ENCODE peak calls at places on chromosomes 1 and 21, in seven cellular contexts. S is left ventricle myocardium inferior, Y is left lung, A is cardiac muscle cell, O is adrenal gland, T is small intestine, R is body of pancreas. E is an unnamed sample.
A peak's percentile ranks its signal among the peaks of the same experiment; 100 is the strongest.

GRCh38 chr1:109927908-109928307 is 17.3 kb downstream of the CSF1 start:
- DNase-seq in S (peak; percentile 76), Y (no peak), A (no peak), O (peak; percentile 73), T (peak; percentile 86), R (peak; percentile 76), E (no peak)

GRCh38 chr1:155645648-155646047 is 35.6 kb downstream of the MSTO1 start:
- DNase-seq in S (peak; percentile 24), Y (no peak), A (no peak), O (peak; percentile 71), T (peak; percentile 39), R (no peak), E (no peak)

GRCh38 chr1:94721240-94721639 is 98.9 kb upstream of the SLC44A3 start:
- DNase-seq in S (no peak), Y (no peak), A (no peak), O (no peak), T (no peak), R (no peak), E (no peak)

GRCh38 chr1:160428655-160429054 is 28.3 kb downstream of the VANGL2 start:
- DNase-seq in S (no peak), Y (no peak), A (peak; percentile 55), O (peak; percentile 40), T (peak; percentile 72), R (peak; percentile 68), E (no peak)

GRCh38 chr1:155051777-155052398 is 772 bp downstream of the ADAM15 start:
- DNase-seq in S (peak; percentile 74), Y (peak; percentile 85), A (no peak), O (peak; percentile 40), T (peak; percentile 54), R (peak; percentile 65), E (no peak)

GRCh38 chr1:153775432-153776311 is 465 bp downstream of the SLC27A3 start:
- DNase-seq in S (peak; percentile 59), Y (peak; percentile 92), A (peak; percentile 76), O (peak; percentile 56), T (peak; percentile 64), R (peak; percentile 76), E (peak; percentile 31)

GRCh38 chr1:151593651-151594625 is 17.9 kb upstream of the SNX27 start:
- DNase-seq in S (peak; percentile 72), Y (peak; percentile 96), A (peak; percentile 80), O (peak; percentile 80), T (peak; percentile 76), R (peak; percentile 91), E (peak; percentile 62)

GRCh38 chr1:94579876-94580294 is 38.3 kb upstream of the F3 start:
- DNase-seq in S (no peak), Y (no peak), A (no peak), O (no peak), T (no peak), R (no peak), E (no peak)

GRCh38 chr1:107787299-107787698 is 177.7 kb downstream of the VAV3 start:
- DNase-seq in S (no peak), Y (no peak), A (no peak), O (no peak), T (no peak), R (no peak), E (no peak)

GRCh38 chr1:92274939-92275338 is 23.8 kb downstream of the GLMN start:
- DNase-seq in S (no peak), Y (no peak), A (no peak), O (no peak), T (no peak), R (no peak), E (no peak)

GRCh38 chr21:28229811-28230210 is 762.9 kb downstream of the LTN1 start:
- DNase-seq in S (no peak), Y (no peak), A (no peak), O (no peak), T (peak; percentile 33), R (no peak), E (no peak)

GRCh38 chr1:231460614-231461013 is 38.5 kb upstream of the EGLN1 start:
- DNase-seq in S (no peak), Y (no peak), A (no peak), O (no peak), T (peak; percentile 62), R (no peak), E (peak; percentile 22)

GRCh38 chr1:15915991-15916390 is 59.9 kb downstream of the ZBTB17 start:
- DNase-seq in S (no peak), Y (no peak), A (no peak), O (no peak), T (no peak), R (no peak), E (no peak)

GRCh38 chr1:30855686-30856259 is 52.8 kb downstream of the SDC3 start:
- DNase-seq in S (no peak), Y (no peak), A (no peak), O (no peak), T (no peak), R (no peak), E (no peak)

GRCh38 chr1:30851286-30851685 is 57.3 kb downstream of the SDC3 start:
- DNase-seq in S (no peak), Y (no peak), A (no peak), O (no peak), T (no peak), R (no peak), E (no peak)

GRCh38 chr1:30853350-30853749 is 55.2 kb downstream of the SDC3 start:
- DNase-seq in S (no peak), Y (no peak), A (peak; percentile 47), O (peak; percentile 46), T (no peak), R (no peak), E (no peak)

GRCh38 chr1:30850607-30851006 is 58.0 kb downstream of the SDC3 start:
- DNase-seq in S (no peak), Y (no peak), A (no peak), O (no peak), T (no peak), R (no peak), E (no peak)

DNA sequence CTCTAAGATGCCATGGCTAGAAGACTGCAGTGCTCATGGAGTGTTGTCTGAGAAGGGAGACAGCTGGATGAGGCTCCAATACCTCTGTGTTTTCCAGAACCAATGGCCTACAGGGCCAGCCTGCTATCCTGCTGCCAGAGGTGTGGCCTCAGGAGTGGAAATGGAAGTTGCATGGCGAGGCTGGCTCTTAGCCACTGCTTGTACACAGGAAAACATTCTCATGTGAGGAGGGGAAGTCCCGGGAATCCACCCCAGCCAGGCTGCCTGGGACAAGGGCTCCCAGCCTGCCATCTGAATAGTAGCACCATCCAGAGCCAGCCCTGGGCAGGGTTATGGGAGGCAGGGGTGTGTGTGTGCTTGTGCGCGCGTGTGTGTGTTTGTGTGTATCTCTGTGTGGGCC is 56.5 kb downstream of the SDC3 start:
- DNase-seq in S (peak; percentile 71), Y (peak; percentile 83), A (no peak), O (peak; percentile 71), T (peak; percentile 39), R (peak; percentile 75), E (no peak)
- H3K4me3 ChIP-seq in S (no peak overlapping the region), Y (no peak overlapping the region), A (no peak overlapping the region), O (no peak overlapping the region), T (no peak overlapping the region), R (no peak overlapping the region), E (no peak overlapping the region)

GRCh38 chr1:22056043-22056442 is 3.5 kb downstream of the CDC42 start:
- DNase-seq in S (no peak), Y (no peak), A (no peak), O (no peak), T (no peak), R (no peak), E (no peak)
- H3K4me1 ChIP-seq in S (peaks cover 85% of the 10 kb centered on the region), Y (peaks cover 73% of the 10 kb centered on the region), A (peaks cover 24% of the 10 kb centered on the region), O (peaks cover 25% of the 10 kb centered on the region), T (peaks cover 4% of the 10 kb centered on the region), R (peaks cover 50% of the 10 kb centered on the region), E (peaks cover 43% of the 10 kb centered on the region)

GRCh38 chr1:111199329-111199728 is 1.1 kb downstream of the DENND2D start:
- DNase-seq in S (no peak), Y (no peak), A (no peak), O (no peak), T (no peak), R (no peak), E (no peak)
- H3K4me3 ChIP-seq in S (peak overlapping the region; percentile 29), Y (peak overlapping the region; percentile 56), A (no peak overlapping the region), O (no peak overlapping the region), T (peak overlapping the region; percentile 33), R (no peak overlapping the region), E (peak overlapping the region; percentile 71)

GRCh38 chr1:2307943-2308342 is 79.8 kb downstream of the SKI start:
- DNase-seq in S (no peak), Y (no peak), A (no peak), O (no peak), T (no peak), R (no peak), E (no peak)

GRCh38 chr1:2304282-2304681 is 76.2 kb downstream of the SKI start:
- DNase-seq in S (no peak), Y (no peak), A (no peak), O (no peak), T (no peak), R (no peak), E (no peak)

GRCh38 chr1:2307206-2307605 is 79.1 kb downstream of the SKI start:
- DNase-seq in S (no peak), Y (no peak), A (no peak), O (no peak), T (no peak), R (no peak), E (no peak)

GRCh38 chr1:2304921-2305681 is 77.0 kb downstream of the SKI start:
- DNase-seq in S (no peak), Y (no peak), A (no peak), O (no peak), T (no peak), R (no peak), E (no peak)

GRCh38 chr1:2306151-2306978 is 78.2 kb downstream of the SKI start:
- DNase-seq in S (no peak), Y (no peak), A (no peak), O (no peak), T (no peak), R (no peak), E (no peak)
- H3K4me1 ChIP-seq in S (peaks cover 40% of the 10 kb centered on the region), Y (peaks cover 29% of the 10 kb centered on the region), A (peaks cover 9% of the 10 kb centered on the region), O (peaks cover 6% of the 10 kb centered on the region), T (no peaks in the 10 kb centered on the region), R (no peaks in the 10 kb centered on the region), E (peaks cover 8% of the 10 kb centered on the region)

GRCh38 chr21:38611262-38611661 is 113.0 kb upstream of the ERG start:
- DNase-seq in S (no peak), Y (no peak), A (no peak), O (no peak), T (no peak), R (no peak), E (no peak)
- H3K4me3 ChIP-seq in S (no peak overlapping the region), Y (no peak overlapping the region), A (no peak overlapping the region), O (no peak overlapping the region), T (no peak overlapping the region), R (no peak overlapping the region), E (no peak overlapping the region)

GRCh38 chr21:32070693-32071330 is 198.0 kb downstream of the HUNK start:
- DNase-seq in S (no peak), Y (no peak), A (no peak), O (no peak), T (no peak), R (no peak), E (no peak)

GRCh38 chr21:32073190-32073589 is 200.4 kb downstream of the HUNK start:
- DNase-seq in S (no peak), Y (no peak), A (no peak), O (no peak), T (no peak), R (no peak), E (no peak)

GRCh38 chr21:32073593-32073992 is 200.8 kb downstream of the HUNK start:
- DNase-seq in S (no peak), Y (no peak), A (no peak), O (no peak), T (no peak), R (no peak), E (no peak)
- H3K4me1 ChIP-seq in S (no peaks in the 10 kb centered on the region), Y (no peaks in the 10 kb centered on the region), A (no peaks in the 10 kb centered on the region), O (no peaks in the 10 kb centered on the region), T (no peaks in the 10 kb centered on the region), R (no peaks in the 10 kb centered on the region), E (no peaks in the 10 kb centered on the region)